ENCODE peak calls at places on chromosomes 7 and 10, in nine cellular contexts. W, E, V, K, Q, A, O, X and U are unnamed samples.
A peak's percentile ranks its signal among the peaks of the same experiment; 100 is the strongest.

GRCh38 chr10:131621784-131622624 is 278.8 kb upstream of the PPP2R2D start:
- DNase-seq in W (no peak), O (no peak), V (no peak), Q (no peak), A (no peak), E (no peak), X (no peak), K (peak; percentile 10), U (no peak)

GRCh38 chr10:58967551-58968418 is 208.7 kb upstream of the PHYHIPL start:
- DNase-seq in X (peak; percentile 19), O (no peak), K (no peak), V (no peak), Q (no peak), E (no peak), A (peak; percentile 79), W (peak; percentile 68), U (peak; percentile 53)

GRCh38 chr10:103280505-103280904 is 3.6 kb downstream of the INA start:
- DNase-seq in V (no peak), Q (no peak), E (no peak), K (no peak), X (no peak), O (no peak), A (no peak), W (no peak), U (no peak)

GRCh38 chr10:43218206-43218950 is 48.5 kb downstream of the RASGEF1A start:
- DNase-seq in V (no peak), W (no peak), K (no peak), X (peak; percentile 71), A (peak; percentile 58), O (no peak), Q (peak; percentile 64), E (no peak), U (no peak)

GRCh38 chr10:89475137-89475536 is 60.3 kb downstream of the SLC16A12 start:
- DNase-seq in K (no peak), X (no peak), W (no peak), Q (no peak), O (no peak), A (no peak), E (no peak), V (no peak), U (no peak)

GRCh38 chr10:98255146-98255877 is 12.7 kb downstream of the LOXL4 start:
- DNase-seq in Q (no peak), E (no peak), K (no peak), X (no peak), V (no peak), O (no peak), A (no peak), W (no peak), U (no peak)

GRCh38 chr10:89981891-89982290 is 280.5 kb downstream of the KIF20B start:
- DNase-seq in K (no peak), W (no peak), V (no peak), O (no peak), Q (peak; percentile 59), A (no peak), X (peak; percentile 27), E (no peak), U (no peak)

GRCh38 chr7:117979954-117980497 is 106.8 kb upstream of the CTTNBP2 start:
- DNase-seq in O (no peak), V (no peak), A (no peak), K (no peak), Q (no peak), W (no peak), X (peak; percentile 60), E (no peak), U (no peak)

GRCh38 chr10:6382081-6382480 is 179.3 kb downstream of the PFKFB3 start:
- DNase-seq in A (no peak), E (peak; percentile 15), O (peak; percentile 61), V (no peak), X (no peak), W (peak; percentile 55), Q (peak; percentile 68), K (no peak), U (peak; percentile 70)

GRCh38 chr7:17247357-17247756 is 51.1 kb upstream of the AHR start:
- DNase-seq in X (no peak), K (no peak), Q (no peak), E (no peak), O (no peak), W (no peak), V (no peak), A (no peak), U (no peak)

GRCh38 chr7:25621993-25622392 is 393.7 kb upstream of the NPVF start:
- DNase-seq in K (no peak), X (no peak), Q (no peak), V (no peak), E (no peak), O (no peak), A (no peak), W (no peak), U (no peak)

GRCh38 chr10:103660364-103661197 is 167.1 kb downstream of the NEURL1 start:
- DNase-seq in E (no peak), W (peak; percentile 26), V (no peak), X (peak; percentile 33), O (no peak), A (peak; percentile 49), Q (peak; percentile 71), K (no peak), U (no peak)

GRCh38 chr10:119542990-119543813 is 683 bp upstream of the RGS10 start:
- DNase-seq in V (peak; percentile 86), W (peak; percentile 50), A (no peak), K (no peak), O (no peak), E (peak; percentile 66), X (peak; percentile 65), Q (peak; percentile 50), U (peak; percentile 78)

GRCh38 chr7:5070206-5070605 is 24.5 kb downstream of the RBAK start:
- DNase-seq in E (no peak), K (no peak), V (no peak), Q (no peak), W (no peak), A (no peak), X (no peak), O (no peak), U (no peak)

GRCh38 chr7:105675873-105676484 is 94.7 kb upstream of the EFCAB10 start:
- DNase-seq in O (no peak), V (peak; percentile 48), W (peak; percentile 27), E (peak; percentile 23), Q (no peak), X (no peak), K (no peak), A (no peak), U (peak; percentile 45)

GRCh38 chr7:85426487-85426960 is 239.7 kb upstream of the SEMA3D start:
- DNase-seq in K (no peak), A (no peak), W (no peak), O (no peak), X (no peak), Q (peak; percentile 50), V (no peak), E (no peak), U (no peak)

GRCh38 chr7:5773661-5774086 is 7.8 kb downstream of the RNF216 start:
- DNase-seq in O (peak; percentile 43), X (peak; percentile 92), W (peak; percentile 13), V (peak; percentile 71), K (peak; percentile 96), Q (peak; percentile 96), E (no peak), A (no peak), U (no peak)

DNA sequence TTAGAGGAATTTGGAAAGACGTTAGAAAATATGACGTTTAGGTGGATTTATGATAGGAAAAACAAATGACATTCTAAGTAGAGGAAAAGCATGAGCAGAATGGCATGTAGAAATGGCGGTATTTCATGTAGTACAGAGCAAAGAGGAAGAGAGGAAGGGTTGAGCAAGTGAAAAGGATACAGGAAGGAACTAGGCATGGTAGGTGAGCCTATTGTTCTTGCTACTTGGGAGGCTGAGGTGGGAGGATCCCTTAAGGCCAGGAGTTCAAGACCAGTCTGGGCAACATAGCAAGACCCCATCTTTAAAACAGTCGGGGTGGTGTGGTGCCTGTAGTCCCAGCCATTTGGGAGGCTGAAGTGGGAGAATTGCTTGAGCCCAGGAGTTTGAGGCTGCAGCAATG is 1.2 kb downstream of the GTPBP10 start:
- DNase-seq in W (no peak), X (no peak), V (peak; percentile 55), O (no peak), A (no peak), E (no peak), Q (no peak), K (no peak), U (peak; percentile 4)
- H3K4me3 ChIP-seq in W (no peak overlapping the region), X (peak overlapping the region; percentile 89), V (peak overlapping the region; percentile 97), O (no peak overlapping the region), A (no peak overlapping the region), E (no peak overlapping the region), Q (no peak overlapping the region), K (no peak overlapping the region), U (peak overlapping the region; percentile 92)

DNA sequence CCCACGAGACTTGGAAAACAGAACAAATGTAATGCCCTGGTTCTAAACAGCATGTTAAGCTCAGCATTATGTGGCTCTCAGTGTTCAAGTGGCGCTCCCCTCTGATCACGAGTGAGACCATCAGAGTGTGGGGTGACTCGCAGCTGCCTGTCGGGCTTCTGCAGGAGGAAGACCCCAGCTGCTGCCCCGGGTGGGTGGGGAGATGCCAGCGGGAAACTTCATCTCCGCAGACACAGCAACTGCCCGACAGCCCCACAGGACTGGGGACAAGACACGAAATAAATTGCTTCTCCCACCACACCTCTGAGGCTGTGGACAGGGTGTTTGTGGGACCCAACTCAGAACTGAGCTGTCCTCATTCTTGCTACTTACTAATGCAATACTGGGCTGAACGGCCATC is 126.3 kb upstream of the KIF5B start:
- DNase-seq in K (no peak), V (no peak), A (no peak), O (no peak), X (no peak), W (no peak), Q (no peak), E (no peak), U (no peak)
- TF ChIP-seq CTCF in K (no peak), V (no peak), A (no peak), O (no peak), X (no peak), W (no peak), Q (no peak), E (no peak), U (no peak)

DNA sequence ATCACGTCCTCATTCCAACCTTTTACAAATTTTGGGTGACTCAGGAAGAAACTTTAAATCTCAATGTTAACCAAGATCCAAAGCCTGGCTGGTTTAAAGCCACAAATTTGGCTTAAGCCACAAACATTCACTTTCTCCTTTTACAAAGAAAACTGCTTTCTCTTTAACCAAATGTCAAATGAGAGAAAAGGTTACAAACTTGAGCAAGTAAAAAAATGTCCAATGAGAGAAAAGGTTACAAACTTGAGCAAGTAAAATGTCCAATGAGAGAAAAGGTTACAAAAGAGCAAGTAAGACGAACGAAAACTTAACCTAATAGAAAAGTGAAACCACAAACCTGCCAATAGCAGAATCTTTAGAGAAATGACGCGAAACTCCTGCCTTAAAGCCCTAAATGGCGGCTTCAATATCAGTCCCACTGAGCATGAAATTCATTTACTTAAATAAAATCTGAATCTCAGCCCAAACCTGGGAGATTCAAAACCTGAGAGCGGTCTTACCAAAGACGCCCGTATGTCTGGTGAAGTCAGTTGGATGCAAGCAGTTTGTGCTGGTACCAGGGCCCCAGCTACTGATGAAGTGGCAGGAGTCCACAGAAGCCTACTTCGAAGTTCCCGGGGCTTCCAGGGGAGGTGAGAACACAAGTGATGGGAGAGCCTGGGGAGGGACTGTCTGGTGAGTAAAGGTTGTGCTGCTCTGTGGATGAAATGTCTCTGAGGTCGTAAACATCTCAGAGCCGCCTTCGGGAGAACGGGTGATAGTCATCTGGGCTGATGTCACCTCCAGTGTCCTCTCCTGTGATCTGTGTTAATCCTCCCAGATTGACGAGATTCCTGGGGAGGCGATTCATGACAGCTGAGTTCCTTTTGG is 74.6 kb downstream of the PAXIP1 start:
- DNase-seq in V (peak; percentile 92), O (peak; percentile 89), E (peak; percentile 40), X (peak; percentile 93), A (no peak), K (peak; percentile 81), W (peak; percentile 52), Q (peak; percentile 96), U (peak; percentile 94)
- H3K4me3 ChIP-seq in V (peak overlapping the region; percentile 82), O (peak overlapping the region; percentile 73), E (peak overlapping the region; percentile 40), X (peak overlapping the region; percentile 76), A (peak overlapping the region; percentile 48), K (peak overlapping the region; percentile 55), W (peak overlapping the region; percentile 67), Q (peak overlapping the region; percentile 49), U (peak overlapping the region; percentile 92)

GRCh38 chr7:68250143-68250542 is 1253.5 kb downstream of the TYW1 start:
- DNase-seq in V (peak; percentile 8), A (no peak), K (no peak), W (no peak), X (no peak), Q (no peak), E (no peak), O (no peak), U (no peak)
- TF ChIP-seq CTCF in V (no peak), A (no peak), K (no peak), W (no peak), X (no peak), Q (no peak), E (no peak), O (no peak), U (no peak)